ENCODE peak calls at places on chromosomes 16 and 17, in four cellular contexts. M, R, C and U are unnamed samples.

GRCh38 chr16:14405611-14406537 is 224.2 kb downstream of the PARN start:
- DNase-seq in M (peak; percentile 71), R (no peak), C (no peak), U (no peak)

GRCh38 chr17:30361766-30362279 is 16.9 kb upstream of the CPD start:
- DNase-seq in M (no peak), R (no peak), C (no peak), U (no peak)

GRCh38 chr17:69062860-69063621 is 2.3 kb upstream of the ABCA9 start:
- DNase-seq in M (no peak), R (peak; percentile 30), C (no peak), U (no peak)

GRCh38 chr17:13962716-13963115 is 106.6 kb upstream of the COX10 start:
- DNase-seq in M (no peak), R (no peak), C (no peak), U (no peak)

GRCh38 chr16:81469710-81470481 is 25.3 kb downstream of the CMIP start:
- DNase-seq in M (no peak), R (no peak), C (no peak), U (no peak)

GRCh38 chr16:57773019-57773418 is 29.3 kb downstream of the KIFC3 start:
- DNase-seq in M (no peak), R (no peak), C (no peak), U (no peak)

GRCh38 chr16:19860146-19861030 is 24.3 kb downstream of the GPRC5B start:
- DNase-seq in M (no peak), R (no peak), C (no peak), U (no peak)

GRCh38 chr16:56289862-56290261 is 98.6 kb downstream of the GNAO1 start:
- DNase-seq in M (no peak), R (no peak), C (no peak), U (no peak)

GRCh38 chr17:33750943-33751701 is 458.0 kb upstream of the ASIC2 start:
- DNase-seq in M (peak; percentile 59), R (peak; percentile 61), C (peak; percentile 32), U (peak; percentile 85)

GRCh38 chr17:29078183-29079045 is 35.5 kb downstream of the PIPOX start:
- DNase-seq in M (no peak), R (no peak), C (no peak), U (no peak)

GRCh38 chr16:867421-868385 is 67.2 kb upstream of the GNG13 start:
- DNase-seq in M (no peak), R (no peak), C (no peak), U (no peak)

GRCh38 chr17:50841949-50842354 is 6.6 kb downstream of the WFIKKN2 start:
- DNase-seq in M (peak; percentile 82), R (peak; percentile 69), C (peak; percentile 94), U (peak; percentile 63)

GRCh38 chr16:35258381-35258780 is 1799.0 kb downstream of the TP53TG3F start:
- DNase-seq in M (no peak), R (no peak), C (no peak), U (no peak)

GRCh38 chr16:85490971-85491771 is 122.0 kb upstream of the GSE1 start:
- DNase-seq in M (peak; percentile 65), R (no peak), C (peak; percentile 63), U (no peak)

GRCh38 chr16:12375341-12375740 is 398.8 kb downstream of the SNX29 start:
- DNase-seq in M (no peak), R (no peak), C (no peak), U (no peak)

GRCh38 chr16:52446076-52446475 is 100.9 kb downstream of the TOX3 start:
- DNase-seq in M (no peak), R (no peak), C (no peak), U (no peak)

GRCh38 chr16:1858189-1858588 is 13.8 kb downstream of the MEIOB start:
- DNase-seq in M (no peak), R (no peak), C (no peak), U (no peak)

GRCh38 chr17:57369509-57369945 is 113.2 kb downstream of the MSI2 start:
- DNase-seq in M (no peak), R (no peak), C (no peak), U (no peak)

GRCh38 chr16:14489460-14489859 is 140.6 kb downstream of the PARN start:
- DNase-seq in M (no peak), R (no peak), C (peak; percentile 80), U (no peak)

GRCh38 chr16:16014329-16015224 is 65.2 kb downstream of the ABCC1 start:
- DNase-seq in M (peak; percentile 24), R (peak; percentile 41), C (peak; percentile 87), U (peak; percentile 33)

GRCh38 chr16:1787322-1788094 is 4.7 kb downstream of the NUBP2 start:
- DNase-seq in M (no peak), R (no peak), C (no peak), U (no peak)

GRCh38 chr17:80257716-80258213 is 2.9 kb upstream of the RNF213 start:
- DNase-seq in M (peak; percentile 68), R (no peak), C (no peak), U (no peak)

GRCh38 chr17:80252871-80253270 is 7.8 kb upstream of the RNF213 start:
- DNase-seq in M (peak; percentile 84), R (no peak), C (peak; percentile 93), U (no peak)

GRCh38 chr17:80254396-80255241 is 6.0 kb upstream of the RNF213 start:
- DNase-seq in M (peak; percentile 70), R (no peak), C (peak; percentile 97), U (no peak)

GRCh38 chr17:80253631-80254395 is 6.8 kb upstream of the RNF213 start:
- DNase-seq in M (no peak), R (no peak), C (no peak), U (no peak)

GRCh38 chr17:80256034-80256350 is 4.7 kb upstream of the RNF213 start:
- DNase-seq in M (no peak), R (no peak), C (no peak), U (no peak)
- H3K27ac ChIP-seq in M (no peak overlapping the region), R (no peak overlapping the region), C (peak overlapping the region; percentile 99), U (no peak overlapping the region)

DNA sequence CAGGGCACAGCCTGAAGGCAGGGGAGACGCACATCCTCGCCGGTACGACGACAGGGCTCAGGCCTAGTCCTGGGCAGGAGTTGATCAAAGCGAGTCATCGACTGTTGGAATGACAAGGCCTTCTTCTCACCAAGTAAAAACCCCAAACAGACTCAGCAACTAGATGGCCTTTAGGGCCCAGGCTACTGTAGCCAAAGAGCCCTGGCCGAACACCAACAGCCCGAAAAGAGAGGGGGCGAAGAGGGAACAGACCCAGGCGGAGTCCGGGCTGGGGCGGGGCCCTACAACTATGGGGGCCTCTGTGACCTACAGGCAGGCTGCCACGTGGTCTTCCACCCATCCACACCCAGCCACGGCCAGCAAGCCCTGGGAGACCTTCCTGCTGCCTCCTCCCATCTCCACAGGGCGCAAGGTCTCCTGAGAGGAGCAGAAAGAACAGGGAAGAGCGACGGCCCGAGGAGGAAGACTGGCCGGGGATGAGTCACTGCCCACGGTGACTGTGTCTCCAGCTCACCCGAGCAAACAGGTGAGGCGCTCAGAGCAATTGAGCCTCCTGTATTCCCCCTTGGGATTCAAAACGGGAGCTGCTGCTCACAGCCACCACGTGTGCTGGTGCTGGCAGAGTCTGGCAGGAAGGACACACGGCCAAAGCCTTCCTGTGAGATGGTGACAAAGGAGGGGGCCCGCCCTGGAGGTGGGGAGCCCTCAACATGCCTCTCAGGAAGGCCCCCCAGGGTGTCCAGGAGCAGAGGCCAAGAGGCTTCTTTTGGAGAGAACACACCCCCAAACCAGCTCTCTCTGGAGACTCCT is 17.7 kb downstream of the SLC16A3 start:
- DNase-seq in M (peak; percentile 35), R (peak; percentile 57), C (peak; percentile 92), U (no peak)
- TF ChIP-seq POLR2A in M (no peak), R (no peak), C (no peak), U (no peak)

DNA sequence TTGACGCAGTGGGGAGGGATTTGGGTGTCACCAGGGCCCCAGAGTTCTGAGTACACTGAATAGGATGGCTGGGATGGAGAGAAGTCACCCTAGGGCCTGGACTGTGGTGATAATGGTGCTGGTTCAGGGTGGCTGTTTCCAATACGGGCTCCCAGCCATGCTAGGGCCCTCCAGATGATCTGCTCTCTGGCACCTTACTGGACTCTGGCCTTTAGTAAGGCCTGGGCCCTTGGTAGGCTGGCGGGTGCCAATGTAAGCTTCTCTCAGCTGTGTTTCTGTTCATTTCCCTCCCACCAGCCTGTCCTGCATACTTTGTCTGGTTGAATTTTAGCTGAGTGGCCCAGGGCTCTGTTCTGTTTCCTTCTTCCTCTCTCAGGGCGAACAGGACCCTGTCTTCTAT is 2.8 kb downstream of the PLA2G15 start:
- DNase-seq in M (no peak), R (no peak), C (no peak), U (no peak)
- H3K4me3 ChIP-seq in M (no peak overlapping the region), R (no peak overlapping the region), C (no peak overlapping the region), U (no peak overlapping the region)

GRCh38 chr16:20968765-20969164 is 68.2 kb downstream of the LYRM1 start:
- DNase-seq in M (no peak), R (no peak), C (no peak), U (no peak)

GRCh38 chr16:20969386-20969785 is 68.8 kb downstream of the LYRM1 start:
- DNase-seq in M (no peak), R (no peak), C (no peak), U (no peak)

GRCh38 chr16:20966746-20967145 is 66.2 kb downstream of the LYRM1 start:
- DNase-seq in M (no peak), R (no peak), C (no peak), U (no peak)

GRCh38 chr16:20976568-20976967 is 76.0 kb downstream of the LYRM1 start:
- DNase-seq in M (no peak), R (no peak), C (no peak), U (no peak)

GRCh38 chr16:20971420-20971819 is 70.8 kb downstream of the LYRM1 start:
- DNase-seq in M (no peak), R (no peak), C (no peak), U (no peak)
- H3K27ac ChIP-seq in M (no peak overlapping the region), R (no peak overlapping the region), C (no peak overlapping the region), U (no peak overlapping the region)

GRCh38 chr17:39401412-39402278 is at the start of gene FBXL20:
- DNase-seq in M (peak; percentile 95), R (peak; percentile 94), C (peak; percentile 98), U (peak; percentile 94)
- TF ChIP-seq POLR2A in M (peak; percentile 87), R (peak; percentile 87), C (peak; percentile 34), U (peak; percentile 86)